ENCODE peak calls at places on chromosomes 2 and 18, in four cellular contexts. R, P, W and M are unnamed samples.

GRCh38 chr18:9683418-9684396 is 24.4 kb upstream of the RAB31 start:
- DNase-seq in R (no peak), W (peak; percentile 38), P (no peak), M (no peak)

GRCh38 chr2:88196490-88197087 is 26.4 kb downstream of the THNSL2 start:
- DNase-seq in W (no peak), P (no peak), R (no peak), M (no peak)

GRCh38 chr18:59902180-59902992 is 2.6 kb downstream of the PMAIP1 start:
- DNase-seq in P (no peak), W (no peak), R (no peak), M (no peak)

GRCh38 chr2:235774153-235774552 is 280.3 kb downstream of the AGAP1 start:
- DNase-seq in R (no peak), W (no peak), P (no peak), M (no peak)

GRCh38 chr2:26816893-26817292 is 31.0 kb downstream of the CENPA start:
- DNase-seq in P (peak; percentile 29), R (peak; percentile 55), W (no peak), M (no peak)

GRCh38 chr2:32061973-32062861 is 1.1 kb upstream of the SPAST start:
- DNase-seq in W (peak; percentile 51), R (no peak), P (peak; percentile 32), M (no peak)

GRCh38 chr2:106117882-106118684 is 76.0 kb downstream of the UXS1 start:
- DNase-seq in P (no peak), W (no peak), R (no peak), M (no peak)

GRCh38 chr2:55169915-55170314 is 62.2 kb downstream of the CLHC1 start:
- DNase-seq in P (no peak), W (no peak), R (no peak), M (no peak)

GRCh38 chr18:37179384-37179783 is 350.5 kb downstream of the KIAA1328 start:
- DNase-seq in P (no peak), R (no peak), W (no peak), M (no peak)

GRCh38 chr2:201969241-201969937 is 64.3 kb upstream of the FZD7 start:
- DNase-seq in P (no peak), R (no peak), W (no peak), M (no peak)

GRCh38 chr2:109144271-109144670 is 15.3 kb downstream of the SH3RF3 start:
- DNase-seq in W (no peak), R (no peak), P (no peak), M (no peak)

GRCh38 chr2:143398701-143399260 is 269.6 kb downstream of the ARHGAP15 start:
- DNase-seq in W (no peak), R (no peak), P (no peak), M (no peak)

DNA sequence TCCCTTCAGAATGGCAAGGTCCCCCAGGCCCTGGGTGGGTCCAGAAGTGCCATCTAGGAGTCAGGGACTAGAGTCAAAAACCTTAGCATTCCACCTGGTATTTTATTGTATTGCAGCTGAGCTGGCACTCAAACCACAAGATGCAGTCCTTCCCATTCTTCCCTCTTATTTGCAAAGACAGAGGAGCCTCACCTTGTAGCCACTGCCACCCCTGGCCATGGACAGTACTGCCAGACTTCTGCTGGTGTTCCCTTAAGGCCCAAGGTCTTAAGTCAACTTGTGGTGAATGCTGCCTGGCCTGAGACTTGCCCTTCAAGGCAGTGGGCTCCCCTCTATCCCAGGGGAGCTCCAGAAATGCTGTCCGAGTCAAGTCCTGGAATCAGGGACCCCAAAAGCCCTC is 6.9 kb downstream of the UGT1A10 start:
- DNase-seq in P (peak; percentile 35), W (no peak), R (peak; percentile 62), M (no peak)
- TF ChIP-seq CTCF in P (peak; percentile 35), W (no peak), R (no peak), M (no peak)

DNA sequence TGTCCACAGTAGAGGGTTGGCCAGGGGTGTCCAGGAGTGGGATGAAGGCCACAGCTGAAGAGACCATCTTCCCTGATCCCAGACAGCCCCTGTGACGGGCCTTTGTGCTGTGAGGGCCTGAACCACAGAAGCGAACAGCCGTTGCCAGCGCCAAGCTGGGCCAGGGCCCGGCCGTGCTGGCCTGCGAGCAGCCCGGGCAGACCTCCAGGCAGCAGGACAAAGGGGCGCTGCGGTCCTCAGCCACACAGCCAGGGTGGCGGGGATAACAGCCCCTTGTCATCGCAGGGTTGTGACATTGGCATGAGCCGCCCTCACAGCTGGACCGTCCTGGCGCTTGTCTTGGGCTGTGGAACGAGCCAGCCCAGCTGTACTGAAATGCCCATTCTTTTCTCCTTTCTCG is 161.1 kb downstream of the FAM210A start:
- DNase-seq in P (no peak), W (no peak), R (no peak), M (no peak)
- TF ChIP-seq CTCF in P (no peak), W (no peak), R (no peak), M (no peak)

GRCh38 chr2:159755788-159756187 is 42.2 kb downstream of the CD302 start:
- DNase-seq in R (no peak), W (no peak), P (peak; percentile 18), M (no peak)
- TF ChIP-seq CTCF in R (peak; percentile 25), W (no peak), P (peak; percentile 48), M (peak; percentile 5)

DNA sequence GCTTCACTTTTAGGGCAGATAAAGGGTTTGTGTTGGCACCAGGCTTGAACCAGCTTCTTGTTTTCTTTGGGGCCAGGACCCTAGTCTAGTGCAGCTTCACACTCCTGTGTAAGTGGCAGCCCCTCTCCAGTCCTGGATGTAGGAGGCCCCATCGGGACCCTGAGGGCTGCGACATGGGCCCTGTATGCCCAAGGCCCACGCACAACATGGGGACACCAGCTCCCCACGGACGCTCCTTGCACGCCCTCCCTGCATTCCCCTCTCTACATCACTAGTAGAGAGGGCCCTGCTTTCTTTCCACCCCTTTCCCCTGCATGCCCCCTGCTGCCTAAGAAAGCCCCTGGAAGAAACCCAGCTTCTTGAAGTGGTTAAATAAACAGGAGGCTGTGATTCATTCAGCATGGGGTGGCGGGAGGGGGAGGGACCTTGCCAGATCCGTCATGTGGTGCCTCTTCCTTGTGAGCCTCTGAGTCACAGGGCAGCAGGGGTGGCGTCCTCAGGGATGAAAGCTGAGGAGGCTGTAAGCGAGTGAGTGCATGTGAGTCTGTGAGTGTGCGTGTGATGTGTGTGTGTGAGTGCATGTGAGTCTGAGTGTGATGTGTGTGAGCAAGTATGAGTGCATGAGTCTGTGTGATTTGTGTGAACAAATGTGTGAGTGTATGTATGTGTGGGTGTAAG is 42.5 kb downstream of the COPS8 start:
- DNase-seq in R (peak; percentile 16), P (peak; percentile 44), W (peak; percentile 96), M (peak; percentile 94)
- TF ChIP-seq CTCF in R (no peak), P (no peak), W (no peak), M (peak; percentile 21)

GRCh38 chr2:85390941-85391669 is 19.1 kb downstream of the CAPG start:
- DNase-seq in P (peak; percentile 70), R (peak; percentile 94), W (peak; percentile 71), M (no peak)
- TF ChIP-seq CTCF in P (peak; percentile 68), R (peak; percentile 72), W (peak; percentile 59), M (peak; percentile 63)

GRCh38 chr2:74675090-74675489 is 21.0 kb downstream of the SEMA4F start:
- DNase-seq in R (peak; percentile 35), P (peak; percentile 20), W (no peak), M (no peak)
- TF ChIP-seq CTCF in R (no peak), P (peak; percentile 33), W (no peak), M (no peak)

GRCh38 chr18:7921938-7922587 is 354.9 kb downstream of the PTPRM start:
- DNase-seq in P (no peak), R (no peak), W (no peak), M (peak; percentile 22)

GRCh38 chr18:7923105-7923504 is 356.0 kb downstream of the PTPRM start:
- DNase-seq in R (no peak), P (no peak), W (no peak), M (no peak)

GRCh38 chr18:7924616-7925015 is 357.5 kb downstream of the PTPRM start:
- DNase-seq in R (no peak), W (no peak), P (no peak), M (no peak)

GRCh38 chr18:7927119-7927518 is 360.0 kb downstream of the PTPRM start:
- DNase-seq in R (no peak), W (no peak), P (no peak), M (no peak)

DNA sequence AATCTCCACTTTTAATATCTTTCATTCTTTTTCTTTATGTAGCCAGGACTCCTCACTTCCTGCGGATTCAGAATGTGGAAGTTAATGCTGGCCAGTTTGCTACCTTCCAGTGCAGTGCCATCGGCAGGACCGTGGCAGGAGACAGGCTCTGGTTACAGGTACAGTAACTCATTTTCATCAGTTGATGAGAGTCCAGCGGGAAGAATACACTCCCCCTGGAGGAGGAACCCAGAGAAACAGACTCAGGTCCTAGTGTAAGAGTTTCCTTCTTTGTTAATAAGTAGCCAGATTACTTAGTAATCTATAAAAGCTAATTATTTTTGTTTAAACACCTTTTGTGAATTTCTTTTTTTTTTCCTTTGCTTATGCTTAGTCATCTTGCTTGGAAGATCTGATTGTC is 359.4 kb downstream of the PTPRM start:
- DNase-seq in P (peak; percentile 30), R (no peak), W (no peak), M (no peak)
- TF ChIP-seq CTCF in P (peak; percentile 49), R (no peak), W (no peak), M (no peak)

GRCh38 chr2:178880257-178880656 is 73.0 kb upstream of the TTN start:
- DNase-seq in W (no peak), R (no peak), P (no peak), M (no peak)

GRCh38 chr2:178884440-178884839 is 77.2 kb upstream of the TTN start:
- DNase-seq in P (no peak), W (no peak), R (no peak), M (no peak)

GRCh38 chr2:178877874-178878273 is 70.7 kb upstream of the TTN start:
- DNase-seq in P (no peak), W (no peak), R (no peak), M (no peak)

GRCh38 chr2:178886006-178886405 is 78.8 kb upstream of the TTN start:
- DNase-seq in P (no peak), R (no peak), W (no peak), M (no peak)

GRCh38 chr2:178882666-178883440 is 75.6 kb upstream of the TTN start:
- DNase-seq in W (no peak), R (no peak), P (no peak), M (no peak)
- TF ChIP-seq CTCF in W (no peak), R (no peak), P (no peak), M (no peak)

GRCh38 chr2:3198119-3198518 is 179.5 kb downstream of the EIPR1 start:
- DNase-seq in W (no peak), P (peak; percentile 80), R (peak; percentile 51), M (no peak)
- TF ChIP-seq CTCF in W (no peak), P (peak; percentile 63), R (peak; percentile 14), M (no peak)